ENCODE peak calls at places on chromosomes 6 and 20, in five cellular contexts. S is mammary epithelial cell, F is IMR-90, A is fibroblast of lung, Q is H1. P is an unnamed sample. For H4K20me1, the result is how much of the 10 kb centered on the place peaks cover.

GRCh38 chr20:57404419-57405072 is 13.3 kb downstream of the RBM38 start:
- DNase-seq in Q (no peak), S (no peak), F (no peak), A (no peak), P (no peak)

GRCh38 chr6:168851460-168852103 is 402.1 kb downstream of the THBS2 start:
- DNase-seq in S (no peak), A (peak), F (no peak), Q (no peak), P (no peak)

GRCh38 chr6:146026873-146027272 is 2.0 kb upstream of the GRM1 start:
- DNase-seq in A (no peak), Q (no peak), S (no peak), F (no peak), P (no peak)

GRCh38 chr6:54053893-54054391 is 57.3 kb upstream of the MLIP start:
- DNase-seq in A (peak), F (peak), Q (no peak), S (peak), P (no peak)

GRCh38 chr20:61310954-61311353 is 58.9 kb downstream of the CDH4 start:
- DNase-seq in F (no peak), A (no peak), S (no peak), Q (no peak), P (no peak)

GRCh38 chr20:60327971-60328660 is 369.9 kb downstream of the CDH26 start:
- DNase-seq in A (no peak), F (peak), Q (no peak), S (peak), P (no peak)

GRCh38 chr6:121666809-121667208 is 231.4 kb downstream of the GJA1 start:
- DNase-seq in F (peak), S (peak), A (peak), Q (no peak), P (no peak)

GRCh38 chr6:170062209-170062903 is 228.5 kb downstream of the DLL1 start:
- DNase-seq in F (no peak), A (no peak), S (no peak), Q (peak), P (no peak)

GRCh38 chr6:31114540-31114876 is at the start of gene PSORS1C1:
- DNase-seq in F (peak), S (peak), A (peak), Q (no peak), P (no peak)

GRCh38 chr20:41697861-41698559 is 79.8 kb upstream of the CHD6 start:
- DNase-seq in A (peak), F (peak), S (peak), Q (no peak), P (peak)

GRCh38 chr6:157099912-157100593 is 223.3 kb downstream of the TMEM242 start:
- DNase-seq in A (no peak), F (no peak), Q (no peak), S (peak), P (no peak)

GRCh38 chr6:142374965-142375733 is 73.3 kb downstream of the ADGRG6 start:
- DNase-seq in Q (no peak), A (peak), S (peak), F (peak), P (no peak)

GRCh38 chr6:139392834-139393233 is 18.4 kb upstream of the CITED2 start:
- DNase-seq in F (peak), S (no peak), Q (no peak), A (no peak), P (no peak)

GRCh38 chr20:56690531-56691175 is 61.5 kb downstream of the TFAP2C start:
- DNase-seq in F (no peak), S (peak), A (no peak), Q (no peak), P (peak)

GRCh38 chr20:11248691-11249178 is 574.9 kb upstream of the JAG1 start:
- DNase-seq in A (no peak), F (no peak), S (no peak), Q (no peak), P (no peak)

GRCh38 chr6:160254467-160255312 is 3.9 kb downstream of the SLC22A2 start:
- DNase-seq in Q (no peak), S (peak), F (no peak), A (no peak), P (no peak)
- H3K4me2 ChIP-seq in Q (no peak), S (no peak), F (no peak), A (no peak), P (no peak)

DNA sequence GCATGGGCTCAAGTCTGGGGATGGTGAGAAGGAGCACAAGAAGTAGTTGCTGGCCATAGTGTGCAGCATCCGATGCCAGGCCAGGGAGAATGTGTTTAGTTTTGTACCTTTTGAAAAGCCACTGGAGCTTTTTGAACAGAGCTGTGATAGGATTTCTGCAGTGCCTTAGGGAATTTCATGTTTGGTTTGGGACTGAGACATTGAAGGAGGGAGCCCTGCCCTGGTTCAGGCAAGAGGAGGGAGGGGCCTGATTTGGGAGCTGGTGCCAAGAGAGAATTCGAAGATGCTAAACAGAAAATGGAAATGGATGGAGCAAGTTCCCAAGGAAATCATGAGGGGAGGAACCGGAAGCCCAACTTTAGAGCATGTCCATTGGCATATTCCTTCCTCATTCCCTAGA is 80.7 kb downstream of the KIZ start:
- DNase-seq in F (no peak), Q (no peak), S (no peak), A (no peak), P (no peak)
- H4K20me1 ChIP-seq in F (under half), Q (under half), S (under half), A (under half), P (under half)

GRCh38 chr20:3784226-3784853 is 2.2 kb downstream of the CENPB start:
- DNase-seq in F (no peak), Q (no peak), A (no peak), S (no peak), P (no peak)
- H3K4me3 ChIP-seq in F (no peak), Q (no peak), A (peak), S (no peak), P (no peak)

DNA sequence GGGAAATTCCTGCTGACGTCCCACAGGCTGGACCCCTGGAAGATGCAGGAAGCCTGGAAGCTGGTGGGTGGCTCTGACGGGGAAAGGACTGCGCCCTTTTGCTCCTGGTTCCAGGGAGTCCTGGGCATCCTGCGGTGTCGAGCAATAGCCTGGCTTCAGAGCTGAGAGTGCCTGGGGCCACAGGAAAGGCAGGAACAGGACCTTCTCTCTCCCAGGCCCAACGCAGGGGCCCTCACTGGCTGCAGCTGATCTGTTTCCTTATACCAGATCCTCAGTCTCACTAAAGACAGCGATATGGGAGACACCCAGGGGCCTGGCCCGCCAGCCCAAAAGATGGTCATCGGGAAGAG is 1.4 kb downstream of the B3GALT4 start:
- DNase-seq in F (no peak), Q (no peak), A (no peak), S (no peak), P (no peak)
- H3K4me2 ChIP-seq in F (no peak), Q (peak), A (no peak), S (no peak), P (peak)

DNA sequence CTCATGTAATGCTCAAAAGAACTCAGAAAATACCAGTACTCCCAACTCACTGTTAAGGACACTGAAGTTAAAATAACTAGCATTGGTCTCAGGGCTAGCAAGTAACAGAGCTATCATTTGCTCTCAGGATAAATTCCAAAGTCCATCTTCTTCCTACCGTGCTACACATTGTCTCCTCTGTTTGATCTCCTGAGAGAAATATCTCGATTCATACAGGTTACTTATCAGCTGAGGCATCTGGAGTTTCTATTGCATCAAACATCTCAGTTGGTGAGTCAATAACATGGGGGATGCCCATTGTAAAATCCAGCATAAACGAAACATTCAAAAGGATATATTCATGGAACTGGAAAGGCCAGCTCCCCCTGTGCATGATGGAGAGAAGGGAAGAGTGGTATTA is 147.4 kb downstream of the BACH2 start:
- DNase-seq in F (no peak), Q (no peak), A (no peak), S (peak), P (no peak)
- H4K20me1 ChIP-seq in F (under half), Q (under half), A (under half), S (under half), P (under half)

DNA sequence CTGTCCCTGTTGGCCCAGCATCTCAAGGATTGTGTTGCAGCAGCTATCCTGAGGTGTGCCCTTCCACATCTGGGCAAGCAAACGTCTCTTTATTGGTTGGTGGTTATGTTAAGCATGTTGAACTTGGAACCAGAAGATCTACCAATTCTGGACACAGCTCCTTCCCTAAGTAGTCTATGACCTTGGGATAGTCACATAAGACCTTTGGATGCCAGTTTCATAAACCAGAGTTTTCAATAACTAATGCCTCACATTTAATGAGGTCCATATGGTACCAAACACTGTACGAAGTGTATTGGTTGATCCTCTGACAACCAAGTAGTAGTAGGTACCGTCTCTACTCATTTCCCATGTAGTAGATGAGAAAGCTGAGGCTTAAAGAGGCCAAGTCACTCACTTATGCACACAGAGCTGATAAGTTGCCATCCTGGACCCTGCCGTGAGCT is 3.7 kb downstream of the CYP24A1 start:
- DNase-seq in Q (no peak), A (no peak), F (no peak), S (no peak), P (no peak)
- H3K4me3 ChIP-seq in Q (no peak), A (no peak), F (no peak), S (no peak), P (no peak)